ENCODE peak calls at places on chromosomes 1 and 21, in ten cellular contexts. W is A549; S is fibroblast of lung; J is skeletal muscle cell; D is IMR-90; X is heart right ventricle; L is colonic mucosa; H is BE2C; P is epithelial cell of esophagus; A is CD8-positive, alpha-beta memory T cell. U is an unnamed sample.

GRCh38 chr1:65190229-65190628 is 42.2 kb downstream of the AK4 start:
- DNase-seq in W (no peak), S (no peak), J (no peak), D (no peak), X (no peak), L (no peak), H (no peak), P (no peak), A (no peak), U (no peak)

GRCh38 chr21:17491716-17492414 is 21.0 kb upstream of the CXADR start:
- DNase-seq in W (peak), S (peak), J (peak), D (peak), X (peak), L (no peak), H (no peak), P (peak), A (no peak), U (peak)

GRCh38 chr1:45929257-45929687 is 125.9 kb downstream of the MAST2 start:
- DNase-seq in W (peak), S (peak), J (peak), D (peak), X (no peak), L (no peak), H (no peak), P (peak), A (no peak), U (peak)

GRCh38 chr1:206579747-206580437 is 32.4 kb downstream of the EIF2D start:
- DNase-seq in W (no peak), S (peak), J (no peak), D (peak), X (peak), L (peak), H (no peak), P (no peak), A (peak), U (no peak)

GRCh38 chr21:45286671-45287437 is 841 bp downstream of the POFUT2 start:
- DNase-seq in W (no peak), S (peak), J (no peak), D (peak), X (peak), L (no peak), H (peak), P (no peak), A (peak), U (no peak)

GRCh38 chr1:232389744-232390143 is 240.2 kb downstream of the SIPA1L2 start:
- DNase-seq in W (no peak), S (no peak), J (no peak), D (no peak), X (no peak), L (peak), H (no peak), P (no peak), A (no peak), U (no peak)

GRCh38 chr1:39919545-39919944 is 17.8 kb upstream of the MYCL start:
- DNase-seq in W (peak), S (peak), J (no peak), D (peak), X (no peak), L (peak), H (peak), P (peak), A (peak), U (peak)

GRCh38 chr1:33255347-33256311 is 663 bp upstream of the ZNF362 start:
- DNase-seq in W (peak), S (peak), J (no peak), D (peak), X (peak), L (peak), H (peak), P (peak), A (peak), U (peak)

GRCh38 chr21:27700974-27701614 is 734.2 kb upstream of the ADAMTS5 start:
- DNase-seq in W (peak), S (peak), J (peak), D (peak), X (peak), L (peak), H (peak), P (peak), A (no peak), U (peak)

GRCh38 chr1:46262508-46262907 is 14.9 kb downstream of the RAD54L start:
- DNase-seq in W (no peak), S (no peak), J (no peak), D (no peak), X (no peak), L (no peak), H (no peak), P (no peak), A (no peak), U (no peak)

GRCh38 chr1:231172411-231172810 is 10.6 kb downstream of the TRIM67 start:
- DNase-seq in W (no peak), S (no peak), J (no peak), D (no peak), X (peak), L (no peak), H (no peak), P (peak), A (no peak), U (no peak)

GRCh38 chr1:161071886-161072371 is 2.2 kb upstream of the ARHGAP30 start:
- DNase-seq in W (peak), S (peak), J (no peak), D (no peak), X (peak), L (peak), H (peak), P (peak), A (peak), U (no peak)

GRCh38 chr1:76835203-76835602 is 32.1 kb upstream of the ST6GALNAC5 start:
- DNase-seq in W (no peak), S (peak), J (no peak), D (no peak), X (no peak), L (no peak), H (no peak), P (peak), A (no peak), U (no peak)

GRCh38 chr1:19038096-19038495 is 81.6 kb upstream of the IFFO2 start:
- DNase-seq in W (no peak), S (no peak), J (no peak), D (no peak), X (no peak), L (no peak), H (no peak), P (no peak), A (no peak), U (no peak)

GRCh38 chr1:209150114-209150513 is 433.4 kb upstream of the CAMK1G start:
- DNase-seq in W (peak), S (peak), J (no peak), D (peak), X (no peak), L (no peak), H (no peak), P (peak), A (no peak), U (no peak)

GRCh38 chr1:80153762-80154555 is 1147.4 kb upstream of the ADGRL4 start:
- DNase-seq in W (no peak), S (peak), J (no peak), D (peak), X (no peak), L (no peak), H (no peak), P (peak), A (no peak), U (peak)

GRCh38 chr21:26844258-26845065 is 747 bp downstream of the ADAMTS1 start:
- DNase-seq in W (peak), S (peak), J (no peak), D (peak), X (peak), L (peak), H (peak), P (peak), A (no peak), U (peak)

GRCh38 chr1:58515794-58516401 is 30.6 kb downstream of the OMA1 start:
- DNase-seq in W (peak), S (peak), J (peak), D (peak), X (peak), L (peak), H (peak), P (peak), A (peak), U (no peak)

GRCh38 chr1:4585216-4585615 is 69.2 kb upstream of the AJAP1 start:
- DNase-seq in W (peak), S (no peak), J (no peak), D (no peak), X (peak), L (no peak), H (peak), P (no peak), A (peak), U (no peak)

GRCh38 chr1:89125571-89126233 is at the start of gene GBP2:
- DNase-seq in W (peak), S (peak), J (peak), D (peak), X (no peak), L (peak), H (no peak), P (peak), A (no peak), U (peak)

DNA sequence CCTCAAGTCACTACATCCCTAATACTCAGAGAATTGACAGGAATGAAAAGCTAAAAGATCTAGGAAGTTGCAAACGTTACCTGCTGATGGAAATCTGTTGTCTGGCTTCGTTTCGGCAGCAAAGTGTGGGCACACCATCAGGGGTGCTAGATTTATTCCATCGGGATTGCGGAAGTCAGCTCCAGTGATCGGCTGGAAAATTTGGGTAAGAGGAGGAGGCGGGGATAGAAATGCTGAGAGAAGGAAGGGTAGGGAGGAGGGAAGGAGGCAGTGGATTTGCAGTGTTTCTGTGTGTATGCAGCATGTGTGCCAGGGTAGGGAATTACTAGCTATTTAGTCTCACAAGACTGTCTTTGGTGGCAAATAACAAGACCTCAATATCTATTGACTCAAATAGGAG is at the start of gene CTSK:
- DNase-seq in W (no peak), S (no peak), J (no peak), D (no peak), X (peak), L (no peak), H (no peak), P (no peak), A (no peak), U (no peak)
- H3K4me3 ChIP-seq in W (no peak), S (peak), J (peak), D (no peak), X (peak), L (peak), H (no peak), P (no peak), A (no peak), U (peak)

GRCh38 chr1:234479866-234480265 is 887 bp upstream of the TARBP1 start:
- DNase-seq in W (no peak), S (no peak), J (no peak), D (no peak), X (no peak), L (no peak), H (no peak), P (no peak), A (no peak), U (no peak)

GRCh38 chr1:234478481-234479309 is at the start of gene TARBP1:
- DNase-seq in W (peak), S (peak), J (peak), D (peak), X (peak), L (peak), H (peak), P (peak), A (peak), U (peak)

GRCh38 chr1:234478152-234478480 is 863 bp downstream of the TARBP1 start:
- DNase-seq in W (peak), S (peak), J (no peak), D (peak), X (peak), L (peak), H (no peak), P (peak), A (peak), U (no peak)

GRCh38 chr1:234477373-234478151 is 1.4 kb downstream of the TARBP1 start:
- DNase-seq in W (no peak), S (no peak), J (no peak), D (no peak), X (no peak), L (no peak), H (no peak), P (no peak), A (no peak), U (no peak)

DNA sequence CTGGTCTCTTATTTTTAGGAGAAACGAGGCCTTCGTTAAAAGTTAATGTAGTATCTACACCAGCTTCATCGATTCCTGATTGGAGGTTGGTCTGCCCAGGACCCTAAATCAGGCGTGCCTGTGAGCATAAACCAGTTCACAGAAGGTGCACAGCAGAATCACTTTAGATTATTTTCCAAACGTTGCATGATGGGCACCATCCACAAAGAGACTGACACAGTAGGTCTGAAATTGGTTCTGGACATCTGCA is 256 bp upstream of the TARBP1 start:
- DNase-seq in W (no peak), S (no peak), J (no peak), D (no peak), X (no peak), L (no peak), H (no peak), P (no peak), A (no peak), U (no peak)
- H3K4me3 ChIP-seq in W (peak), S (peak), J (peak), D (peak), X (peak), L (peak), H (peak), P (peak), A (peak), U (peak)

GRCh38 chr1:100299521-100300222 is 33.7 kb downstream of the RTCA start:
- DNase-seq in W (no peak), S (no peak), J (no peak), D (no peak), X (no peak), L (no peak), H (no peak), P (no peak), A (no peak), U (no peak)
- H3K4me3 ChIP-seq in W (no peak), S (no peak), J (no peak), D (no peak), X (no peak), L (no peak), H (no peak), P (no peak), A (no peak), U (no peak)

GRCh38 chr1:2021550-2021949 is 2.4 kb downstream of the GABRD start:
- DNase-seq in W (no peak), S (no peak), J (no peak), D (no peak), X (no peak), L (no peak), H (no peak), P (no peak), A (no peak), U (no peak)

GRCh38 chr1:2018217-2019161 is 656 bp upstream of the GABRD start:
- DNase-seq in W (no peak), S (no peak), J (no peak), D (no peak), X (no peak), L (no peak), H (no peak), P (no peak), A (no peak), U (no peak)

GRCh38 chr1:2019571-2020309 is 595 bp downstream of the GABRD start:
- DNase-seq in W (no peak), S (no peak), J (no peak), D (no peak), X (no peak), L (no peak), H (no peak), P (no peak), A (no peak), U (no peak)

GRCh38 chr1:2020310-2020655 is 1.1 kb downstream of the GABRD start:
- DNase-seq in W (no peak), S (no peak), J (no peak), D (no peak), X (no peak), L (no peak), H (no peak), P (no peak), A (no peak), U (no peak)

GRCh38 chr1:2019162-2019542 is at the start of gene GABRD:
- DNase-seq in W (no peak), S (peak), J (no peak), D (no peak), X (no peak), L (no peak), H (no peak), P (peak), A (no peak), U (no peak)
- H3K4me3 ChIP-seq in W (peak), S (no peak), J (no peak), D (no peak), X (peak), L (no peak), H (no peak), P (no peak), A (no peak), U (no peak)

DNA sequence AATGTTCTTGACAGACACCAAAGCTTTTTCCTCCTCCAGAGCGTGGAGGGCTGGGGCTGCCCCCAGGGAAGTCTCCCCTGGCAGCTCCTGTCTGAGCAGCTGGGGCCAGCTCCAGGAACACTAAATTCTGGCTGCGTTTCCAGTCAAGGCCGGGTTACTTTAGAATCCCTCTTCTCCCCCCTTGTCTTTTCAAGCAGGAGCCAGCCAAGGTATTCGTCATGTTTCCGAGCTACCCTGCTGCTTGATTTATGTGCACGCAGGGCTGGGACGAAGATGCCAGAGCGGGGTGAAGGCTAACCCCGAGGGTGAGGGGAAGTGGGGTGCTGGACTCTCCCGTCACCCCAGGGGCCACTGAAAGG is 68.1 kb upstream of the ANGPTL1 start:
- DNase-seq in W (no peak), S (peak), J (peak), D (peak), X (peak), L (no peak), H (no peak), P (no peak), A (no peak), U (no peak)
- H3K4me3 ChIP-seq in W (no peak), S (no peak), J (no peak), D (no peak), X (peak), L (no peak), H (no peak), P (no peak), A (no peak), U (no peak)

GRCh38 chr21:33262921-33263320 is 3.2 kb upstream of the IL10RB start:
- DNase-seq in W (no peak), S (no peak), J (no peak), D (no peak), X (no peak), L (no peak), H (no peak), P (no peak), A (no peak), U (no peak)
- H3K4me3 ChIP-seq in W (no peak), S (no peak), J (no peak), D (no peak), X (no peak), L (no peak), H (no peak), P (no peak), A (no peak), U (no peak)

DNA sequence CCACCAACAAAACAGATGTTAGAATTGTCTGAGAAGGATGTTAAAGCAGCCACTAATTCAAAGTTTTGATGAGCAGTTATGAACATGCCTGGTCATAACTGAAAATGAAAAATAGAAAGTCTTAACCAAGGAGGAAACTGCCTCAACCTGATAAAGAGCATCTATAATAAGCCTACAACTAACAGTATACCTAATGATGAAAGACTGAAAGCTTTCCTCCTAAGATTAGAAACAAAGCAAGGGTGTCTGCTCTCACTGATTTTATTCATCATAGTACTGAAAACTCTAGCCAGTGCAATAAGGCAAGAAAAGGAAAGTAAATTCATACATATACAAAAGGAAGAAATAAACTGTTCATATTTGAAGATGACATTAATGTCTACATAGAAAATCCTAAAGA is 82.0 kb downstream of the KCNK1 start:
- DNase-seq in W (no peak), S (no peak), J (no peak), D (no peak), X (no peak), L (no peak), H (no peak), P (no peak), A (no peak), U (no peak)
- H3K4me3 ChIP-seq in W (no peak), S (no peak), J (no peak), D (no peak), X (no peak), L (no peak), H (no peak), P (no peak), A (no peak), U (no peak)

U was measured in SJSA1.